ENCODE peak calls at places on chromosomes 16 and 17, in four cellular contexts. O is heart right ventricle, D is NCI-H1930, I is NCI-H774. T is an unnamed sample.
A peak's percentile ranks its signal among the peaks of the same experiment; 100 is the strongest.

GRCh38 chr17:34382586-34383224 is 19.7 kb upstream of the CCL1 start:
- DNase-seq in D (no peak), O (no peak), I (no peak), T (no peak)

GRCh38 chr17:29562615-29563014 is 4.2 kb downstream of the ABHD15 start:
- DNase-seq in O (no peak), D (no peak), I (no peak), T (peak; percentile 47)

GRCh38 chr16:4176794-4177438 is 60.7 kb upstream of the ADCY9 start:
- DNase-seq in D (no peak), O (no peak), I (no peak), T (no peak)

GRCh38 chr16:28098171-28098958 is 34.9 kb upstream of the GSG1L start:
- DNase-seq in D (no peak), I (no peak), O (no peak), T (no peak)

GRCh38 chr16:87575027-87575804 is 27.1 kb upstream of the JPH3 start:
- DNase-seq in D (no peak), O (no peak), I (no peak), T (no peak)

GRCh38 chr16:89827383-89828198 is 684 bp upstream of the SPIRE2 start:
- DNase-seq in O (peak; percentile 62), I (no peak), D (no peak), T (peak; percentile 66)

GRCh38 chr16:86501989-86502855 is 8.1 kb upstream of the FOXF1 start:
- DNase-seq in I (no peak), D (no peak), O (no peak), T (no peak)

GRCh38 chr17:64426584-64426983 is 22.3 kb upstream of the MILR1 start:
- DNase-seq in O (no peak), D (no peak), I (no peak), T (no peak)

GRCh38 chr17:77875051-77875780 is 83.3 kb upstream of the TNRC6C start:
- DNase-seq in O (no peak), D (no peak), I (no peak), T (no peak)

GRCh38 chr17:247767-248166 is 66.3 kb upstream of the DOC2B start:
- DNase-seq in D (no peak), I (no peak), O (no peak), T (no peak)

GRCh38 chr17:28705074-28705659 is 6.5 kb downstream of the PROCA1 start:
- DNase-seq in I (no peak), O (no peak), D (no peak), T (no peak)

GRCh38 chr16:66486773-66487579 is 59.9 kb downstream of the BEAN1 start:
- DNase-seq in I (no peak), D (no peak), O (no peak), T (no peak)

GRCh38 chr17:82287849-82288601 is 14.5 kb upstream of the CSNK1D start:
- DNase-seq in O (peak; percentile 78), D (no peak), I (peak; percentile 100), T (no peak)

GRCh38 chr17:79966681-79967080 is 69.0 kb downstream of the TBC1D16 start:
- DNase-seq in O (no peak), I (no peak), D (no peak), T (no peak)

GRCh38 chr17:64278614-64279013 is 15.6 kb upstream of the TEX2 start:
- DNase-seq in D (no peak), I (no peak), O (no peak), T (no peak)

T was measured in right atrium auricular region.